ENCODE peak calls at places on chromosomes 3 and 15, in five cellular contexts. M is esophagus muscularis mucosa, S is body of pancreas, A is gastrocnemius medialis, H is stomach. F is an unnamed sample.

GRCh38 chr3:169992156-169992555 is 25.5 kb downstream of the SEC62 start:
- DNase-seq in M (no peak), S (no peak), A (no peak), H (no peak), F (no peak)

GRCh38 chr3:139202226-139202958 is 141.4 kb upstream of the MRPS22 start:
- DNase-seq in M (peak), S (peak), A (no peak), H (no peak), F (no peak)

GRCh38 chr3:43155464-43156121 is 49.7 kb upstream of the POMGNT2 start:
- DNase-seq in M (peak), S (peak), A (peak), H (peak), F (no peak)

GRCh38 chr3:133941390-133941789 is 45.7 kb upstream of the RAB6B start:
- DNase-seq in M (no peak), S (no peak), A (no peak), H (peak), F (peak)

GRCh38 chr3:11607816-11608215 is 35.9 kb downstream of the VGLL4 start:
- DNase-seq in M (no peak), S (no peak), A (no peak), H (no peak), F (no peak)

GRCh38 chr15:58396181-58396580 is 35.6 kb upstream of the LIPC start:
- DNase-seq in M (no peak), S (no peak), A (no peak), H (no peak), F (no peak)

GRCh38 chr15:75749820-75750219 is 37.2 kb upstream of the CSPG4 start:
- DNase-seq in M (no peak), S (no peak), A (no peak), H (no peak), F (peak)

GRCh38 chr3:129409541-129409940 is 18.9 kb downstream of the EFCAB12 start:
- DNase-seq in M (no peak), S (no peak), A (no peak), H (no peak), F (no peak)

GRCh38 chr15:49190586-49190985 is 20.5 kb downstream of the GALK2 start:
- DNase-seq in M (no peak), S (no peak), A (no peak), H (no peak), F (no peak)

GRCh38 chr3:73926360-73927202 is 301.8 kb upstream of the PDZRN3 start:
- DNase-seq in M (no peak), S (no peak), A (no peak), H (no peak), F (no peak)

GRCh38 chr3:17639765-17640164 is 102.7 kb downstream of the TBC1D5 start:
- DNase-seq in M (no peak), S (no peak), A (peak), H (no peak), F (no peak)

GRCh38 chr3:141632779-141633374 is 105.2 kb upstream of the RNF7 start:
- DNase-seq in M (no peak), S (no peak), A (no peak), H (no peak), F (no peak)

GRCh38 chr3:77411334-77411733 is 371.4 kb downstream of the ROBO2 start:
- DNase-seq in M (no peak), S (no peak), A (no peak), H (no peak), F (no peak)

GRCh38 chr3:49295489-49296058 is 18.5 kb upstream of the C3orf62 start:
- DNase-seq in M (no peak), S (peak), A (no peak), H (no peak), F (no peak)

GRCh38 chr3:155853214-155854146 is 747 bp downstream of the SLC33A1 start:
- DNase-seq in M (no peak), S (no peak), A (no peak), H (peak), F (peak)

GRCh38 chr3:73461582-73461981 is 163.2 kb downstream of the PDZRN3 start:
- DNase-seq in M (no peak), S (no peak), A (no peak), H (no peak), F (no peak)

GRCh38 chr15:48861813-48862431 is 16.0 kb upstream of the EID1 start:
- DNase-seq in M (no peak), S (peak), A (no peak), H (no peak), F (no peak)

GRCh38 chr15:76636059-76636458 is 269.1 kb downstream of the SCAPER start:
- DNase-seq in M (no peak), S (no peak), A (no peak), H (no peak), F (no peak)

GRCh38 chr3:72336821-72337479 is 511.3 kb downstream of the SHQ1 start:
- DNase-seq in M (no peak), S (peak), A (peak), H (peak), F (peak)

GRCh38 chr3:23035927-23036640 is 167.0 kb upstream of the UBE2E2 start:
- DNase-seq in M (no peak), S (no peak), A (no peak), H (peak), F (no peak)

GRCh38 chr3:100556656-100557310 is 52.6 kb upstream of the ADGRG7 start:
- DNase-seq in M (no peak), S (no peak), A (peak), H (no peak), F (no peak)

GRCh38 chr15:36925671-36926421 is 174.5 kb downstream of the MEIS2 start:
- DNase-seq in M (no peak), S (no peak), A (no peak), H (no peak), F (no peak)

GRCh38 chr3:195550723-195551122 is 7.6 kb upstream of the PPP1R2 start:
- DNase-seq in M (no peak), S (no peak), A (no peak), H (no peak), F (no peak)

GRCh38 chr3:110021659-110022058 is 684.3 kb upstream of the DPPA4 start:
- DNase-seq in M (no peak), S (no peak), A (no peak), H (no peak), F (no peak)

GRCh38 chr3:110017304-110017703 is 680.0 kb upstream of the DPPA4 start:
- DNase-seq in M (no peak), S (no peak), A (no peak), H (no peak), F (no peak)

GRCh38 chr3:110015231-110015963 is 678.1 kb upstream of the DPPA4 start:
- DNase-seq in M (no peak), S (no peak), A (no peak), H (no peak), F (no peak)

GRCh38 chr3:110016235-110016634 is 678.9 kb upstream of the DPPA4 start:
- DNase-seq in M (no peak), S (no peak), A (no peak), H (no peak), F (no peak)
- H3K4me3 ChIP-seq in M (no peak), S (no peak), A (no peak), H (no peak), F (no peak)

GRCh38 chr3:52894756-52895155 is 2.6 kb downstream of the STIMATE start:
- DNase-seq in M (no peak), S (no peak), A (no peak), H (no peak), F (no peak)

GRCh38 chr3:52896613-52897012 is 735 bp downstream of the STIMATE start:
- DNase-seq in M (no peak), S (no peak), A (no peak), H (no peak), F (no peak)

GRCh38 chr3:52893723-52894122 is 3.6 kb downstream of the STIMATE start:
- DNase-seq in M (no peak), S (peak), A (peak), H (peak), F (no peak)

GRCh38 chr3:52895416-52895815 is 1.9 kb downstream of the STIMATE start:
- DNase-seq in M (no peak), S (no peak), A (no peak), H (no peak), F (no peak)

GRCh38 chr3:52897130-52898109 is at the start of gene STIMATE:
- DNase-seq in M (no peak), S (peak), A (peak), H (peak), F (peak)
- TF ChIP-seq POLR2A in M (no peak), S (peak), A (peak), H (no peak), F (no peak)

DNA sequence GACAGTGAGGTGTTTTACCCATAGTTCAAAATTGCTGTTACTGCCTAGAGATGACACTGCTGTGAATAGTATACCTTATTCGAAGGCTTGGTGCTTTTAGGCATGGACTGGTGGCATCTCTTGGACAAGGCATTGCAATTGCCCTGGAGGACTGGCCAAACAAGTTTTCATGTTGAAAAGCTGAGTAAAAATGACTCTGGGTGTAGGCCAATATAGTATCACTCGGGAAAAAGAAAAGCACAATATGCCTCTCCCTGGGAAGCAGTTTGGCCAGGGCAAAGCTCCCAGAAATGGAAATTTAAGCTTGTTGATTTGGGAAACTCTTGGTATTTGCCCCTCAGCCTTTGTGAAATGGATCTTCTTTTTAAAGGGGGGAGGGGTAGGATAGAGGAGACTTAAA is 54.8 kb downstream of the ZNF609 start:
- DNase-seq in M (no peak), S (no peak), A (no peak), H (no peak), F (no peak)
- H3K27ac ChIP-seq in M (no peak), S (peak), A (no peak), H (peak), F (no peak)

GRCh38 chr15:84975871-84976351 is 5.7 kb upstream of the PDE8A start:
- DNase-seq in M (no peak), S (no peak), A (no peak), H (no peak), F (no peak)

GRCh38 chr15:84980196-84981053 is 1.2 kb upstream of the PDE8A start:
- DNase-seq in M (peak), S (peak), A (peak), H (peak), F (peak)

GRCh38 chr15:84973492-84974460 is 7.9 kb upstream of the PDE8A start:
- DNase-seq in M (no peak), S (no peak), A (no peak), H (no peak), F (no peak)

GRCh38 chr15:84979651-84980050 is 2.0 kb upstream of the PDE8A start:
- DNase-seq in M (no peak), S (peak), A (no peak), H (no peak), F (peak)

GRCh38 chr15:84976746-84977345 is 4.8 kb upstream of the PDE8A start:
- DNase-seq in M (no peak), S (no peak), A (no peak), H (no peak), F (no peak)
- H3K4me3 ChIP-seq in M (no peak), S (no peak), A (no peak), H (no peak), F (no peak)

GRCh38 chr3:126357299-126358037 is at the start of gene KLF15:
- DNase-seq in M (peak), S (peak), A (peak), H (peak), F (peak)
- TF ChIP-seq POLR2A in M (no peak), S (peak), A (peak), H (no peak), F (no peak)

GRCh38 chr3:9196009-9196408 is 53.4 kb downstream of the SRGAP3 start:
- DNase-seq in M (no peak), S (no peak), A (no peak), H (no peak), F (no peak)
- H3K27ac ChIP-seq in M (no peak), S (no peak), A (no peak), H (no peak), F (no peak)

GRCh38 chr3:196604548-196604947 is 34.9 kb upstream of the NRROS start:
- DNase-seq in M (no peak), S (no peak), A (no peak), H (no peak), F (peak)
- H3K4me3 ChIP-seq in M (no peak), S (no peak), A (no peak), H (no peak), F (no peak)

GRCh38 chr15:89107984-89108383 is 19.7 kb downstream of the ABHD2 start:
- DNase-seq in M (no peak), S (no peak), A (no peak), H (no peak), F (no peak)
- TF ChIP-seq POLR2A in M (no peak), S (no peak), A (no peak), H (no peak), F (no peak)

DNA sequence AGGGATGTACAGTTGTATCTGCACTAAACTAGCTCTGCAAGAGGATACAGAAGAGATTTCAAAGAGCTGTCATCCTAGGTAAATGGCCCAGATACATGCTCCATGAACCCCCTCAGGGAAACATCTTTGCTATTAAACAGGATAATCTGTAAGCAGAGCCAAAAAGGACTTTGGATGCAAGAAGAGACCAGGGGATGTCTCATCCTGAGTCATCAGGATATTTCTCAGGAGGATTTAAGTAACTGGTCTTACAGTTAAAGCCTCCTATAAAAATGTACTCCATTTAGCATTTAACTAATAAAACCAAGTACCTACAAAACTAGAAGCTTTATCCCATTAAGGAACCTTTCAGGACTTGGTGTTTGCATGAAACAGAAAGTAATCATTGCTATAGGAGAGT is 48.2 kb upstream of the PHLDB2 start:
- DNase-seq in M (no peak), S (no peak), A (no peak), H (no peak), F (no peak)
- H3K27ac ChIP-seq in M (no peak), S (no peak), A (no peak), H (no peak), F (no peak)

F was measured in spleen.